ENCODE peak calls at places on chromosomes 6 and 20, in seven cellular contexts. One of them, this sample, is unnamed. For H3K27me3, the result is how much of the 10 kb centered on the place peaks cover.

GRCh38 chr6:160930547-160931377 is 60.8 kb upstream of the MAP3K4 start:
- DNase-seq in effector memory CD4-positive, alpha-beta T cell: peak
- DNase-seq in CD8-positive, alpha-beta T cell: peak
- DNase-seq in AG04450: peak
- DNase-seq in pancreas: peak
- DNase-seq in naive thymus-derived CD4-positive, alpha-beta T cell: peak
- DNase-seq in right cardiac atrium: peak
- DNase-seq in this sample: peak

GRCh38 chr6:138289739-138290138 is 71.4 kb upstream of the PBOV1 start:
- DNase-seq in effector memory CD4-positive, alpha-beta T cell: no peak
- DNase-seq in CD8-positive, alpha-beta T cell: no peak
- DNase-seq in AG04450: no peak
- DNase-seq in pancreas: no peak
- DNase-seq in naive thymus-derived CD4-positive, alpha-beta T cell: no peak
- DNase-seq in right cardiac atrium: no peak
- DNase-seq in this sample: no peak

GRCh38 chr20:32183947-32184635 is 23.5 kb downstream of the PLAGL2 start:
- DNase-seq in effector memory CD4-positive, alpha-beta T cell: no peak
- DNase-seq in CD8-positive, alpha-beta T cell: no peak
- DNase-seq in AG04450: no peak
- DNase-seq in pancreas: peak
- DNase-seq in naive thymus-derived CD4-positive, alpha-beta T cell: no peak
- DNase-seq in right cardiac atrium: no peak
- DNase-seq in this sample: no peak

GRCh38 chr6:140105857-140106256 is 731.4 kb upstream of the CITED2 start:
- DNase-seq in effector memory CD4-positive, alpha-beta T cell: no peak
- DNase-seq in CD8-positive, alpha-beta T cell: no peak
- DNase-seq in AG04450: no peak
- DNase-seq in pancreas: no peak
- DNase-seq in naive thymus-derived CD4-positive, alpha-beta T cell: no peak
- DNase-seq in right cardiac atrium: no peak
- DNase-seq in this sample: no peak

GRCh38 chr20:46587986-46588385 is 37.5 kb upstream of the OCSTAMP start:
- DNase-seq in effector memory CD4-positive, alpha-beta T cell: no peak
- DNase-seq in CD8-positive, alpha-beta T cell: no peak
- DNase-seq in AG04450: no peak
- DNase-seq in pancreas: no peak
- DNase-seq in naive thymus-derived CD4-positive, alpha-beta T cell: no peak
- DNase-seq in right cardiac atrium: no peak
- DNase-seq in this sample: no peak

GRCh38 chr6:15313367-15313766 is 67.5 kb downstream of the JARID2 start:
- DNase-seq in effector memory CD4-positive, alpha-beta T cell: no peak
- DNase-seq in CD8-positive, alpha-beta T cell: no peak
- DNase-seq in AG04450: no peak
- DNase-seq in pancreas: no peak
- DNase-seq in naive thymus-derived CD4-positive, alpha-beta T cell: no peak
- DNase-seq in right cardiac atrium: peak
- DNase-seq in this sample: no peak

GRCh38 chr6:148727104-148727503 is 19.7 kb upstream of the UST start:
- DNase-seq in effector memory CD4-positive, alpha-beta T cell: no peak
- DNase-seq in CD8-positive, alpha-beta T cell: no peak
- DNase-seq in AG04450: no peak
- DNase-seq in pancreas: no peak
- DNase-seq in naive thymus-derived CD4-positive, alpha-beta T cell: no peak
- DNase-seq in right cardiac atrium: no peak
- DNase-seq in this sample: no peak

GRCh38 chr6:168163096-168163731 is 84.2 kb upstream of the FRMD1 start:
- DNase-seq in effector memory CD4-positive, alpha-beta T cell: no peak
- DNase-seq in CD8-positive, alpha-beta T cell: no peak
- DNase-seq in AG04450: no peak
- DNase-seq in pancreas: no peak
- DNase-seq in naive thymus-derived CD4-positive, alpha-beta T cell: no peak
- DNase-seq in right cardiac atrium: no peak
- DNase-seq in this sample: no peak

GRCh38 chr6:37182736-37183590 is 13.0 kb downstream of the PIM1 start:
- DNase-seq in effector memory CD4-positive, alpha-beta T cell: peak
- DNase-seq in CD8-positive, alpha-beta T cell: peak
- DNase-seq in AG04450: no peak
- DNase-seq in pancreas: no peak
- DNase-seq in naive thymus-derived CD4-positive, alpha-beta T cell: peak
- DNase-seq in right cardiac atrium: peak
- DNase-seq in this sample: peak

GRCh38 chr6:35972471-35972985 is 51.6 kb upstream of the SRPK1 start:
- DNase-seq in effector memory CD4-positive, alpha-beta T cell: no peak
- DNase-seq in CD8-positive, alpha-beta T cell: no peak
- DNase-seq in AG04450: no peak
- DNase-seq in pancreas: no peak
- DNase-seq in naive thymus-derived CD4-positive, alpha-beta T cell: no peak
- DNase-seq in right cardiac atrium: no peak
- DNase-seq in this sample: no peak

GRCh38 chr6:121794630-121795029 is 359.2 kb downstream of the GJA1 start:
- DNase-seq in effector memory CD4-positive, alpha-beta T cell: no peak
- DNase-seq in CD8-positive, alpha-beta T cell: no peak
- DNase-seq in AG04450: peak
- DNase-seq in pancreas: no peak
- DNase-seq in naive thymus-derived CD4-positive, alpha-beta T cell: no peak
- DNase-seq in right cardiac atrium: no peak
- DNase-seq in this sample: no peak

GRCh38 chr6:134938896-134939295 is 11.0 kb downstream of the ALDH8A1 start:
- DNase-seq in effector memory CD4-positive, alpha-beta T cell: peak
- DNase-seq in CD8-positive, alpha-beta T cell: peak
- DNase-seq in AG04450: no peak
- DNase-seq in pancreas: no peak
- DNase-seq in naive thymus-derived CD4-positive, alpha-beta T cell: no peak
- DNase-seq in right cardiac atrium: no peak
- DNase-seq in this sample: no peak

GRCh38 chr6:139863356-139863755 is 488.9 kb upstream of the CITED2 start:
- DNase-seq in effector memory CD4-positive, alpha-beta T cell: no peak
- DNase-seq in CD8-positive, alpha-beta T cell: no peak
- DNase-seq in AG04450: no peak
- DNase-seq in pancreas: no peak
- DNase-seq in naive thymus-derived CD4-positive, alpha-beta T cell: no peak
- DNase-seq in right cardiac atrium: no peak
- DNase-seq in this sample: no peak

GRCh38 chr20:17169575-17170136 is 57.2 kb upstream of the PCSK2 start:
- DNase-seq in effector memory CD4-positive, alpha-beta T cell: no peak
- DNase-seq in CD8-positive, alpha-beta T cell: no peak
- DNase-seq in AG04450: no peak
- DNase-seq in pancreas: no peak
- DNase-seq in naive thymus-derived CD4-positive, alpha-beta T cell: no peak
- DNase-seq in right cardiac atrium: no peak
- DNase-seq in this sample: no peak

GRCh38 chr6:158042245-158042798 is 60.7 kb downstream of the SYNJ2 start:
- DNase-seq in effector memory CD4-positive, alpha-beta T cell: no peak
- DNase-seq in CD8-positive, alpha-beta T cell: no peak
- DNase-seq in AG04450: peak
- DNase-seq in pancreas: peak
- DNase-seq in naive thymus-derived CD4-positive, alpha-beta T cell: no peak
- DNase-seq in right cardiac atrium: peak
- DNase-seq in this sample: no peak

GRCh38 chr6:40961831-40962230 is 77.2 kb downstream of the UNC5CL start:
- DNase-seq in effector memory CD4-positive, alpha-beta T cell: no peak
- DNase-seq in CD8-positive, alpha-beta T cell: no peak
- DNase-seq in AG04450: no peak
- DNase-seq in pancreas: no peak
- DNase-seq in naive thymus-derived CD4-positive, alpha-beta T cell: no peak
- DNase-seq in right cardiac atrium: no peak
- DNase-seq in this sample: no peak

GRCh38 chr6:169070506-169071176 is 183.0 kb downstream of the THBS2 start:
- DNase-seq in effector memory CD4-positive, alpha-beta T cell: no peak
- DNase-seq in CD8-positive, alpha-beta T cell: no peak
- DNase-seq in AG04450: peak
- DNase-seq in pancreas: no peak
- DNase-seq in naive thymus-derived CD4-positive, alpha-beta T cell: no peak
- DNase-seq in right cardiac atrium: peak
- DNase-seq in this sample: no peak

GRCh38 chr20:25295386-25296093 is 47.7 kb downstream of the PYGB start:
- DNase-seq in effector memory CD4-positive, alpha-beta T cell: no peak
- DNase-seq in CD8-positive, alpha-beta T cell: no peak
- DNase-seq in AG04450: no peak
- DNase-seq in pancreas: no peak
- DNase-seq in naive thymus-derived CD4-positive, alpha-beta T cell: no peak
- DNase-seq in right cardiac atrium: peak
- DNase-seq in this sample: peak

DNA sequence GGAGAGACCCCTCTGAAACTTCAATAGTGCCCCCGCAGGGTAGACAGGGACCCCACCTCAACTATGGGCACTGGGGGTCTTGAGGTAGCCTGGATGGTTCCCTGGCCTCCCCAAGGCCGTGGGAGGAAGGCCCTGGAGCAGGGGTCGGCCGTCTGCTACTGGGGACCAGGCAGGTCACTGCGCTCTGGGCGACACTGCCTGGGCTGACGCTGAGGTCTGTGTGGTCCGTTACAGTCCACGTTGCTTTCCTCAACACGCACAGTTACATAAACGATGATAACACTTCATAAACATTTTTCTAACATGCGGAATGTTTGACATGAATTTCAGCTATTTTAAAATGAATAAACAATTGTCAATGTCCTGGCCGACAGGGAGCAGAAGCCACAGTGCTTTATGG is 10.1 kb upstream of the RBBP8NL start:
- DNase-seq in effector memory CD4-positive, alpha-beta T cell: no peak
- DNase-seq in CD8-positive, alpha-beta T cell: no peak
- DNase-seq in AG04450: no peak
- DNase-seq in pancreas: no peak
- DNase-seq in naive thymus-derived CD4-positive, alpha-beta T cell: no peak
- DNase-seq in right cardiac atrium: no peak
- DNase-seq in this sample: no peak
- H3K27me3 ChIP-seq in effector memory CD4-positive, alpha-beta T cell: under half
- H3K27me3 ChIP-seq in CD8-positive, alpha-beta T cell: under half
- H3K27me3 ChIP-seq in AG04450: half or more
- H3K27me3 ChIP-seq in pancreas: under half
- H3K27me3 ChIP-seq in naive thymus-derived CD4-positive, alpha-beta T cell: under half
- H3K27me3 ChIP-seq in right cardiac atrium: under half
- H3K27me3 ChIP-seq in this sample: under half

GRCh38 chr6:56852611-56853010 is 102.3 kb upstream of the BEND6 start:
- DNase-seq in effector memory CD4-positive, alpha-beta T cell: no peak
- DNase-seq in CD8-positive, alpha-beta T cell: no peak
- DNase-seq in AG04450: no peak
- DNase-seq in pancreas: no peak
- DNase-seq in naive thymus-derived CD4-positive, alpha-beta T cell: no peak
- DNase-seq in right cardiac atrium: no peak
- DNase-seq in this sample: no peak

GRCh38 chr6:56852249-56852606 is 102.7 kb upstream of the BEND6 start:
- DNase-seq in effector memory CD4-positive, alpha-beta T cell: no peak
- DNase-seq in CD8-positive, alpha-beta T cell: no peak
- DNase-seq in AG04450: no peak
- DNase-seq in pancreas: no peak
- DNase-seq in naive thymus-derived CD4-positive, alpha-beta T cell: no peak
- DNase-seq in right cardiac atrium: no peak
- DNase-seq in this sample: no peak

GRCh38 chr6:56851104-56851503 is 103.8 kb upstream of the BEND6 start:
- DNase-seq in effector memory CD4-positive, alpha-beta T cell: no peak
- DNase-seq in CD8-positive, alpha-beta T cell: no peak
- DNase-seq in AG04450: no peak
- DNase-seq in pancreas: no peak
- DNase-seq in naive thymus-derived CD4-positive, alpha-beta T cell: no peak
- DNase-seq in right cardiac atrium: no peak
- DNase-seq in this sample: no peak

GRCh38 chr6:56850618-56851017 is 104.3 kb upstream of the BEND6 start:
- DNase-seq in effector memory CD4-positive, alpha-beta T cell: no peak
- DNase-seq in CD8-positive, alpha-beta T cell: no peak
- DNase-seq in AG04450: no peak
- DNase-seq in pancreas: no peak
- DNase-seq in naive thymus-derived CD4-positive, alpha-beta T cell: no peak
- DNase-seq in right cardiac atrium: no peak
- DNase-seq in this sample: no peak

DNA sequence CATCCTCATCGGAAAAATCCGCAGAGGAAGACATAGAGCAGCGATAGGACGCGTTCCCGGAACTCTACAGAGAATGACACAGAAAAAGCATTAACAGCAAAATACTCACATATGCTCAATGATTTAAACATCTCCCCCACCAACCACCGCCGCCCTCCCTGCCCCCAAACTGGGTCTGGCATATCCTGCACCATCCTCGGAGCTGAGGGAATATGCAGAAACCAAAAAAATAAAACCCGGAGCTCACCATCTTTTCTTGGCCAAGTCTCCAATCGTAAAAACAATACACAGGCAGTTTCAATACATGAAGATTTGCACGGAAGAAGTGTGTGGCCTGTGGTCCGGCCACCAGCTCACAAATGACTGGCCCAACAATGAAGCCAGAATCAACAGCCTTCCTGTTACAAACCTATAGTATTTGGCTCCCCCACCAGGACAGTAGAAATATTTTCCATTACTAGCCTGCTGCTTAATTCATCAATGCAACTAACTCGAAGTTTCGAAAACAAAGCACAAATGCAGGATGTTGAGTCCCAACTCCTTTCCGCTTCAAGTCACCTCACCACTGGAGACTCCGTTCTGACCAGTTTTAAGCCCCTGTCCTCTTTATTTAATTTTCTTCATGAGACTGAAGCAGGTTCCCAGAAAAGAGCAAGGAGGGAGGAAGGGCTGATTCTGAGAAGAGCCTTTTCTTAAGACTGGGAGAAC is 103.2 kb upstream of the BEND6 start:
- DNase-seq in effector memory CD4-positive, alpha-beta T cell: no peak
- DNase-seq in CD8-positive, alpha-beta T cell: no peak
- DNase-seq in AG04450: peak
- DNase-seq in pancreas: no peak
- DNase-seq in naive thymus-derived CD4-positive, alpha-beta T cell: peak
- DNase-seq in right cardiac atrium: peak
- DNase-seq in this sample: no peak
- H3K27ac ChIP-seq in effector memory CD4-positive, alpha-beta T cell: no peak
- H3K27ac ChIP-seq in CD8-positive, alpha-beta T cell: no peak
- H3K27ac ChIP-seq in AG04450: peak
- H3K27ac ChIP-seq in pancreas: peak
- H3K27ac ChIP-seq in naive thymus-derived CD4-positive, alpha-beta T cell: no peak
- H3K27ac ChIP-seq in right cardiac atrium: peak
- H3K27ac ChIP-seq in this sample: peak

DNA sequence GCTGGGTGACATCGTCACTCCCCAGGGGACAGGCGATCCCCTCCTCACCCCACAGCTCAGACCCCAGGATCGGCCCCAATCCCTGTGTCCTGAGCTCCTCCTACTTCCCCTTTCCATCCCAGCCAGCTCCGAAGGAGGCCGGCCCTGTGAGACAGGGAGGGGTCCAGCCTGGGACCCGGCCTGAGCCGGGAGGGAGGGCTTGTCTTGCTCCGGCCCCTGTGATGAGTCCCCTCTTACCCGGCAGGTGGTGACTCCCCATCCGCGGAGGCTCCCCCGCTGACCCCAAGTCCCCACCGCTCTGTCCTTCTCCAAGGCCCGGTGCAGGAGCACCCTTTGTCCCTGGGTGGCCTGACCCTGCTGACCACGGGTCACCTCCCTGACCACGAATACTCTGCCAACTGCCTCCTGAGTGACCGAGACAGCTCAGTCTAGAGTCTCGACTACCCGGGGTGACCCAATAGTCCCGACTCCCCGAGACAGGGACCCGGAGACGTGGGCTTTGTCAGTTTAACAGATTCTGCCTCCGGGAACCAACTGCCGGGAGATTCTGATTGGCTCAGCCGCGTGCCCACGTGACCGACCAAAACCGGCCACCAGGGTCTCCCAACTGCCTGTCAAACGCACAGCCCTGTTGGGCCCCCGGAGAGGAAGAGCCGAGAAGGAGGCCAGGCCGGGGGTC is 187.4 kb upstream of the PROKR2 start:
- DNase-seq in effector memory CD4-positive, alpha-beta T cell: no peak
- DNase-seq in CD8-positive, alpha-beta T cell: no peak
- DNase-seq in AG04450: no peak
- DNase-seq in pancreas: peak
- DNase-seq in naive thymus-derived CD4-positive, alpha-beta T cell: no peak
- DNase-seq in right cardiac atrium: peak
- DNase-seq in this sample: peak
- H3K4me3 ChIP-seq in effector memory CD4-positive, alpha-beta T cell: no peak
- H3K4me3 ChIP-seq in CD8-positive, alpha-beta T cell: no peak
- H3K4me3 ChIP-seq in AG04450: peak
- H3K4me3 ChIP-seq in pancreas: peak
- H3K4me3 ChIP-seq in naive thymus-derived CD4-positive, alpha-beta T cell: no peak
- H3K4me3 ChIP-seq in right cardiac atrium: peak
- H3K4me3 ChIP-seq in this sample: peak

GRCh38 chr6:46017726-46018125 is 2.1 kb upstream of the CLIC5 start:
- DNase-seq in effector memory CD4-positive, alpha-beta T cell: no peak
- DNase-seq in CD8-positive, alpha-beta T cell: no peak
- DNase-seq in AG04450: no peak
- DNase-seq in pancreas: no peak
- DNase-seq in naive thymus-derived CD4-positive, alpha-beta T cell: no peak
- DNase-seq in right cardiac atrium: no peak
- DNase-seq in this sample: no peak
- H3K27me3 ChIP-seq in effector memory CD4-positive, alpha-beta T cell: under half
- H3K27me3 ChIP-seq in CD8-positive, alpha-beta T cell: under half
- H3K27me3 ChIP-seq in AG04450: under half
- H3K27me3 ChIP-seq in pancreas: under half
- H3K27me3 ChIP-seq in naive thymus-derived CD4-positive, alpha-beta T cell: under half
- H3K27me3 ChIP-seq in right cardiac atrium: under half
- H3K27me3 ChIP-seq in this sample: under half

This sample was measured in Peyer's patch.